ENCODE peak calls at places on chromosomes 12 and 14, in nine cellular contexts. I is tibial artery; G is effector memory CD4-positive, alpha-beta T cell; S is naive thymus-derived CD4-positive, alpha-beta T cell; C is GM23248; H is lung; Z is bronchial epithelial cell; N is thyroid gland; M is pancreas. V is an unnamed sample. For H3K36me3, the result is how much of the 10 kb centered on the place peaks cover.

GRCh38 chr14:91246051-91246852 is 1.7 kb upstream of the GPR68 start:
- DNase-seq in G (peak), M (no peak), I (no peak), C (no peak), N (no peak), Z (no peak), S (no peak), H (no peak), V (no peak)

GRCh38 chr12:56234746-56235436 is 5.0 kb downstream of the SLC39A5 start:
- DNase-seq in S (no peak), G (no peak), N (no peak), M (no peak), H (no peak), I (no peak), Z (peak), C (no peak), V (no peak)

GRCh38 chr12:53232641-53233538 is 881 bp upstream of the RARG start:
- DNase-seq in C (peak), N (peak), I (peak), S (no peak), Z (peak), M (no peak), H (no peak), G (no peak), V (peak)

GRCh38 chr12:106840217-106840616 is 65.7 kb downstream of the RIC8B start:
- DNase-seq in G (no peak), S (no peak), N (peak), C (peak), M (peak), H (no peak), Z (no peak), I (no peak), V (no peak)

GRCh38 chr12:123571343-123571813 is 13.0 kb upstream of the TMED2 start:
- DNase-seq in G (no peak), M (no peak), N (peak), H (peak), Z (peak), I (peak), S (no peak), C (peak), V (peak)

GRCh38 chr14:65334765-65335411 is 77.6 kb upstream of the FUT8 start:
- DNase-seq in I (no peak), S (no peak), C (no peak), G (no peak), Z (peak), H (no peak), M (no peak), N (no peak), V (no peak)

GRCh38 chr12:131065279-131065678 is 111.6 kb downstream of the ADGRD1 start:
- DNase-seq in C (no peak), I (peak), M (no peak), S (no peak), N (no peak), H (no peak), G (no peak), Z (no peak), V (no peak)

GRCh38 chr12:68331500-68331868 is 678 bp downstream of the MDM1 start:
- DNase-seq in M (no peak), H (no peak), N (no peak), C (no peak), S (no peak), I (no peak), Z (no peak), G (no peak), V (no peak)

GRCh38 chr14:57302883-57303282 is 34.1 kb downstream of the AP5M1 start:
- DNase-seq in C (peak), S (no peak), M (no peak), N (no peak), H (no peak), G (no peak), Z (peak), I (no peak), V (no peak)

GRCh38 chr12:89192419-89192818 is 159.9 kb downstream of the DUSP6 start:
- DNase-seq in S (no peak), I (no peak), C (no peak), G (no peak), M (no peak), H (no peak), Z (peak), N (no peak), V (no peak)

GRCh38 chr12:40263616-40264409 is 39.0 kb downstream of the LRRK2 start:
- DNase-seq in G (no peak), H (no peak), M (no peak), S (no peak), C (no peak), I (no peak), N (no peak), Z (no peak), V (no peak)

GRCh38 chr14:90814806-90815566 is 1.2 kb downstream of the TTC7B start:
- DNase-seq in H (no peak), C (no peak), I (no peak), M (no peak), Z (no peak), S (no peak), G (no peak), N (no peak), V (no peak)

GRCh38 chr12:69821441-69822204 is 3.4 kb upstream of the MYRFL start:
- DNase-seq in G (no peak), M (peak), H (no peak), N (no peak), S (no peak), I (no peak), C (peak), Z (peak), V (no peak)

GRCh38 chr12:31961137-31961536 is 1.9 kb downstream of the RESF1 start:
- DNase-seq in C (no peak), M (no peak), I (no peak), Z (no peak), S (no peak), G (no peak), N (no peak), H (no peak), V (no peak)

GRCh38 chr12:104454997-104455396 is 1.8 kb upstream of the CHST11 start:
- DNase-seq in M (no peak), G (no peak), Z (peak), I (no peak), C (peak), N (no peak), S (no peak), H (no peak), V (no peak)

GRCh38 chr14:104632781-104633180 is 28.2 kb upstream of the TMEM179 start:
- DNase-seq in Z (no peak), G (no peak), C (no peak), H (no peak), S (no peak), N (no peak), I (no peak), M (no peak), V (no peak)

GRCh38 chr12:79233341-79233761 is 368.8 kb downstream of the SYT1 start:
- DNase-seq in S (no peak), C (no peak), Z (no peak), G (no peak), N (no peak), M (no peak), H (no peak), I (no peak), V (no peak)

GRCh38 chr12:106452309-106452708 is 94.8 kb downstream of the POLR3B start:
- DNase-seq in G (no peak), N (no peak), I (no peak), H (no peak), S (no peak), Z (no peak), C (no peak), M (no peak), V (no peak)

GRCh38 chr12:84411031-84411430 is 501.6 kb downstream of the SLC6A15 start:
- DNase-seq in G (no peak), I (no peak), Z (no peak), C (no peak), H (no peak), S (no peak), N (no peak), M (no peak), V (no peak)

GRCh38 chr12:122471324-122472226 is 29.2 kb downstream of the ZCCHC8 start:
- DNase-seq in I (no peak), S (no peak), C (peak), G (no peak), Z (peak), H (no peak), N (no peak), M (no peak), V (no peak)

GRCh38 chr12:100254876-100255275 is 12.0 kb downstream of the DEPDC4 start:
- DNase-seq in M (no peak), G (no peak), I (no peak), N (no peak), S (no peak), Z (peak), C (peak), H (no peak), V (no peak)

GRCh38 chr12:53560386-53560785 is 53.1 kb upstream of the NPFF start:
- DNase-seq in S (no peak), Z (no peak), H (no peak), N (no peak), M (no peak), I (no peak), C (peak), G (no peak), V (no peak)

GRCh38 chr12:116172224-116172849 is 105.2 kb downstream of the MED13L start:
- DNase-seq in M (no peak), S (no peak), H (no peak), N (no peak), G (no peak), I (no peak), C (peak), Z (peak), V (no peak)

GRCh38 chr14:63853831-63854293 is 1.1 kb downstream of the SYNE2 start:
- DNase-seq in I (peak), G (peak), Z (peak), H (peak), C (peak), N (peak), M (peak), S (peak), V (peak)

GRCh38 chr12:58728397-58728796 is 191.9 kb downstream of the LRIG3 start:
- DNase-seq in I (no peak), M (no peak), G (no peak), C (peak), Z (peak), N (no peak), S (no peak), H (no peak), V (no peak)

GRCh38 chr12:52776435-52776834 is 710 bp downstream of the KRT76 start:
- DNase-seq in C (no peak), M (no peak), G (no peak), I (no peak), S (no peak), N (no peak), Z (no peak), H (no peak), V (no peak)

GRCh38 chr12:108594-108993 is 42.0 kb downstream of the IQSEC3 start:
- DNase-seq in N (peak), G (no peak), H (no peak), S (no peak), C (no peak), Z (no peak), I (no peak), M (no peak), V (peak)

GRCh38 chr12:37543131-37543965 is 773.2 kb upstream of the ALG10B start:
- DNase-seq in C (no peak), N (no peak), Z (no peak), I (no peak), G (no peak), M (no peak), S (no peak), H (no peak), V (no peak)

GRCh38 chr12:105522166-105522825 is 191.8 kb downstream of the C12orf75 start:
- DNase-seq in Z (peak), I (no peak), H (no peak), N (no peak), G (no peak), M (no peak), S (no peak), C (peak), V (no peak)

GRCh38 chr14:105398726-105399440 is 545 bp downstream of the TEX22 start:
- DNase-seq in C (peak), H (no peak), S (no peak), N (no peak), Z (no peak), M (no peak), I (no peak), G (no peak), V (no peak)

GRCh38 chr12:91620949-91621348 is 438.3 kb upstream of the DCN start:
- DNase-seq in N (peak), Z (no peak), S (no peak), M (no peak), G (no peak), C (no peak), H (no peak), I (no peak), V (no peak)

GRCh38 chr12:99427104-99427503 is 220.4 kb upstream of the GARIN6 start:
- DNase-seq in N (no peak), C (no peak), H (no peak), Z (no peak), G (no peak), M (no peak), S (no peak), I (no peak), V (no peak)

GRCh38 chr14:101026341-101026740 is 122.8 kb upstream of the RTL1 start:
- DNase-seq in H (no peak), C (no peak), I (no peak), S (no peak), Z (no peak), G (no peak), N (no peak), M (no peak), V (no peak)
- H3K36me3 ChIP-seq in H (under half), C (under half), I (under half), S (under half), Z (under half), G (under half), N (under half), M (under half), V (under half)

GRCh38 chr12:25463521-25463920 is 89.6 kb downstream of the LMNTD1 start:
- DNase-seq in H (no peak), C (no peak), Z (no peak), S (no peak), N (no peak), I (no peak), M (no peak), G (no peak), V (no peak)
- H3K36me3 ChIP-seq in H (under half), C (under half), Z (under half), S (under half), N (under half), I (under half), M (under half), G (under half), V (under half)

DNA sequence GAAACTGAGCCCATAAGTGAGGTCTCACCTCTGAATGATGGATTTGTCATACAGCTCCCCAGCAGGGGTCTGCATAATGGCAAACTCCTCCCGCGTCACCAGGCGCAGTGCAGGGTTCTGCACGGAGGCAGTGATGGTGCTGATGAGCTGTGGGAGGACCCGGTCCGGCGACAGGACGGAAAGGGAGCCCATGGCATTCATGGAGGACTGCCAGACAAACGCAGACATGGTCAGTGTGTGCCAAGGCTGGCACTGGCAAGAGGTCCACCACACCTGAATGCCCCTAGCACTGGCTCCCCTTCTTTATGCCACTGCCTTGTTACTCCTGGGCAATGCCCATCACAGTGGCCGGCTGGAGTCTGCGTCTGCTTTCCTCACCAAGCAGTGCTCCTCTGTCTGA is 32.7 kb downstream of the GCN1 start:
- DNase-seq in M (no peak), H (no peak), N (no peak), G (no peak), S (no peak), C (no peak), I (no peak), Z (no peak), V (no peak)
- H3K36me3 ChIP-seq in M (half or more), H (under half), N (half or more), G (half or more), S (under half), C (half or more), I (half or more), Z (half or more), V (half or more)

GRCh38 chr14:101898416-101898815 is 66.0 kb upstream of the DYNC1H1 start:
- DNase-seq in I (no peak), H (no peak), G (no peak), N (no peak), Z (no peak), M (no peak), S (no peak), C (no peak), V (no peak)

GRCh38 chr14:101895256-101895655 is 69.1 kb upstream of the DYNC1H1 start:
- DNase-seq in M (no peak), I (no peak), Z (no peak), C (no peak), H (no peak), S (no peak), N (no peak), G (no peak), V (no peak)

GRCh38 chr14:101894365-101895113 is 69.8 kb upstream of the DYNC1H1 start:
- DNase-seq in I (no peak), G (no peak), S (no peak), M (no peak), H (no peak), C (no peak), Z (no peak), N (no peak), V (no peak)

GRCh38 chr14:101899263-101899662 is 65.1 kb upstream of the DYNC1H1 start:
- DNase-seq in N (no peak), H (no peak), G (no peak), S (no peak), M (no peak), I (no peak), C (no peak), Z (no peak), V (no peak)

GRCh38 chr14:101897326-101897725 is 67.0 kb upstream of the DYNC1H1 start:
- DNase-seq in M (no peak), S (no peak), C (no peak), N (no peak), Z (no peak), G (no peak), H (no peak), I (no peak), V (no peak)
- H3K36me3 ChIP-seq in M (under half), S (under half), C (under half), N (under half), Z (under half), G (half or more), H (under half), I (half or more), V (under half)

GRCh38 chr14:20386276-20386855 is 26.9 kb downstream of the TEP1 start:
- DNase-seq in Z (no peak), H (no peak), M (no peak), S (no peak), N (no peak), C (no peak), G (no peak), I (no peak), V (no peak)

GRCh38 chr14:20384886-20385285 is 28.4 kb downstream of the TEP1 start:
- DNase-seq in S (no peak), H (no peak), M (no peak), C (no peak), N (no peak), I (no peak), G (no peak), Z (no peak), V (no peak)

GRCh38 chr14:20388159-20388558 is 25.1 kb downstream of the TEP1 start:
- DNase-seq in G (no peak), N (no peak), S (no peak), Z (no peak), C (no peak), M (no peak), H (no peak), I (no peak), V (no peak)

GRCh38 chr14:20384321-20384720 is 29.0 kb downstream of the TEP1 start:
- DNase-seq in G (no peak), Z (no peak), N (no peak), H (no peak), C (no peak), I (no peak), M (no peak), S (no peak), V (no peak)

DNA sequence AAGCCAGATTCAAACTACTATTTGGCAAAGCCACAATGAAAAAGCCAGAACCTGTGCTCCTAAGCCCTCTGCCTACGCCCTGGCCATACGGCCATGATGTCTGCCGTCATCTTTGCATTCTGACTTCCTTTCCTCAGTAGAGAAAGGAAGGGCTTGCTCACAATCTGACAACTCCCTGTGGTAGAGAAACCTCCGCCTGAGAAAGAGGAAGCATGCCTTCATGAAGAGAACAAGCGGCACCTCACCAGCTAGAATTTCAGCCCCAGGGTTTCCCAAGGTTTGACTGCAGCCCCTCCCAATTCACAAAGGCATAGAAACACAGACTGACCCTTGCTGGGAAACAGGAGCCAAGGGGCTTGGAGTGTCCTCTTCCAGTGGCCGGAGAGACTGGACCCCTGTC is 25.7 kb downstream of the TEP1 start:
- DNase-seq in G (no peak), S (no peak), M (no peak), Z (no peak), C (no peak), N (no peak), I (no peak), H (no peak), V (no peak)
- H3K36me3 ChIP-seq in G (half or more), S (under half), M (under half), Z (under half), C (half or more), N (half or more), I (half or more), H (under half), V (under half)

GRCh38 chr12:95739561-95740313 is 50.8 kb downstream of the NTN4 start:
- DNase-seq in N (no peak), M (peak), H (no peak), C (no peak), Z (no peak), S (no peak), I (peak), G (no peak), V (peak)
- H3K36me3 ChIP-seq in N (under half), M (under half), H (under half), C (under half), Z (under half), S (under half), I (under half), G (under half), V (under half)

GRCh38 chr14:52862652-52863338 is 71.4 kb upstream of the GNPNAT1 start:
- DNase-seq in H (no peak), N (no peak), C (peak), Z (peak), S (no peak), M (no peak), G (no peak), I (no peak), V (no peak)
- H3K36me3 ChIP-seq in H (under half), N (under half), C (half or more), Z (under half), S (under half), M (under half), G (under half), I (under half), V (half or more)

V was measured in psoas muscle.